ENCODE peak calls at places on chromosomes 5 and 9, in seven cellular contexts. W is posterior cingulate gyrus; O is SW480; X is tibial artery; K is GM12891; V is stimulated activated CD4-positive, alpha-beta T cell treated with anti-CD3 and anti-CD28 coated beads, Interleukin-1b, Interleukin-23, amount 100 ng/mL, for 1 hour; C is amniotic stem cell. H is an unnamed sample.

GRCh38 chr5:155594270-155594669 is 580.7 kb downstream of the KIF4B start:
- DNase-seq in W (no peak), O (no peak), X (no peak), K (no peak), V (no peak), C (no peak), H (no peak)

GRCh38 chr5:171520300-171521170 is 101.1 kb downstream of the FGF18 start:
- DNase-seq in W (no peak), O (peak), X (no peak), K (no peak), V (no peak), C (no peak), H (peak)

GRCh38 chr5:149750596-149750995 is 20.5 kb downstream of the PPARGC1B start:
- DNase-seq in W (no peak), O (no peak), X (peak), K (no peak), V (no peak), C (no peak), H (no peak)

GRCh38 chr9:109968702-109969450 is 188.9 kb downstream of the PALM2AKAP2 start:
- DNase-seq in W (no peak), O (peak), X (no peak), K (no peak), V (no peak), C (no peak), H (no peak)

GRCh38 chr9:113573303-113573958 is 109.9 kb downstream of the RGS3 start:
- DNase-seq in W (no peak), O (no peak), X (peak), K (no peak), V (no peak), C (no peak), H (no peak)

GRCh38 chr9:134367796-134368490 is 41.7 kb downstream of the RXRA start:
- DNase-seq in W (no peak), O (no peak), X (no peak), K (no peak), V (no peak), C (no peak), H (no peak)

GRCh38 chr5:155268770-155269425 is 255.3 kb downstream of the KIF4B start:
- DNase-seq in W (no peak), O (no peak), X (no peak), K (no peak), V (no peak), C (no peak), H (no peak)

GRCh38 chr5:88021141-88021540 is 247.5 kb downstream of the TMEM161B start:
- DNase-seq in W (no peak), O (no peak), X (no peak), K (no peak), V (no peak), C (no peak), H (no peak)

GRCh38 chr9:70049236-70049635 is 5.6 kb downstream of the MAMDC2 start:
- DNase-seq in W (no peak), O (no peak), X (peak), K (no peak), V (no peak), C (peak), H (peak)

GRCh38 chr5:123000731-123001130 is 35.8 kb downstream of the PPIC start:
- DNase-seq in W (no peak), O (no peak), X (no peak), K (no peak), V (no peak), C (no peak), H (no peak)